ENCODE peak calls at places on chromosome 5, in four cellular contexts. One of them, this sample, is unnamed.

GRCh38 chr5:150141544-150142188 is 14.0 kb downstream of the PDGFRB start:
- DNase-seq in naive thymus-derived CD8-positive, alpha-beta T cell: no peak
- DNase-seq in iris pigment epithelial cell: peak
- DNase-seq in body of pancreas: no peak
- DNase-seq in this sample: peak

GRCh38 chr5:79301046-79301712 is 65.2 kb downstream of the JMY start:
- DNase-seq in naive thymus-derived CD8-positive, alpha-beta T cell: no peak
- DNase-seq in iris pigment epithelial cell: peak
- DNase-seq in body of pancreas: no peak
- DNase-seq in this sample: peak

GRCh38 chr5:156947933-156948332 is 15.1 kb downstream of the TIMD4 start:
- DNase-seq in body of pancreas: no peak
- DNase-seq in iris pigment epithelial cell: no peak
- DNase-seq in naive thymus-derived CD8-positive, alpha-beta T cell: no peak
- DNase-seq in this sample: no peak

GRCh38 chr5:5344606-5345005 is 77.9 kb upstream of the ICE1 start:
- DNase-seq in naive thymus-derived CD8-positive, alpha-beta T cell: no peak
- DNase-seq in body of pancreas: no peak
- DNase-seq in iris pigment epithelial cell: no peak
- DNase-seq in this sample: no peak

GRCh38 chr5:88279584-88279983 is 10.9 kb upstream of the TMEM161B start:
- DNase-seq in naive thymus-derived CD8-positive, alpha-beta T cell: no peak
- DNase-seq in iris pigment epithelial cell: peak
- DNase-seq in body of pancreas: no peak
- DNase-seq in this sample: no peak

GRCh38 chr5:144467795-144468194 is 297.1 kb downstream of the KCTD16 start:
- DNase-seq in iris pigment epithelial cell: peak
- DNase-seq in body of pancreas: peak
- DNase-seq in naive thymus-derived CD8-positive, alpha-beta T cell: no peak
- DNase-seq in this sample: peak

GRCh38 chr5:74164725-74165226 is 475.8 kb downstream of the ENC1 start:
- DNase-seq in body of pancreas: no peak
- DNase-seq in naive thymus-derived CD8-positive, alpha-beta T cell: no peak
- DNase-seq in iris pigment epithelial cell: no peak
- DNase-seq in this sample: no peak

GRCh38 chr5:180291234-180291940 is 496 bp downstream of the MAPK9 start:
- DNase-seq in naive thymus-derived CD8-positive, alpha-beta T cell: no peak
- DNase-seq in iris pigment epithelial cell: no peak
- DNase-seq in body of pancreas: peak
- DNase-seq in this sample: no peak

GRCh38 chr5:69414885-69415583 is at the start of gene MARVELD2:
- DNase-seq in naive thymus-derived CD8-positive, alpha-beta T cell: peak
- DNase-seq in body of pancreas: peak
- DNase-seq in iris pigment epithelial cell: peak
- DNase-seq in this sample: peak

GRCh38 chr5:10317825-10318682 is 10.4 kb upstream of the CMBL start:
- DNase-seq in iris pigment epithelial cell: peak
- DNase-seq in body of pancreas: no peak
- DNase-seq in naive thymus-derived CD8-positive, alpha-beta T cell: no peak
- DNase-seq in this sample: no peak

GRCh38 chr5:135996611-135997010 is 32.2 kb upstream of the TGFBI start:
- DNase-seq in naive thymus-derived CD8-positive, alpha-beta T cell: no peak
- DNase-seq in iris pigment epithelial cell: peak
- DNase-seq in body of pancreas: no peak
- DNase-seq in this sample: no peak

GRCh38 chr5:132110930-132111329 is 37.3 kb downstream of the CSF2 start:
- DNase-seq in iris pigment epithelial cell: peak
- DNase-seq in body of pancreas: no peak
- DNase-seq in naive thymus-derived CD8-positive, alpha-beta T cell: no peak
- DNase-seq in this sample: no peak

GRCh38 chr5:172477466-172477865 is 23.1 kb upstream of the SH3PXD2B start:
- DNase-seq in naive thymus-derived CD8-positive, alpha-beta T cell: no peak
- DNase-seq in iris pigment epithelial cell: no peak
- DNase-seq in body of pancreas: no peak
- DNase-seq in this sample: no peak

GRCh38 chr5:101260857-101261256 is 357.8 kb upstream of the ST8SIA4 start:
- DNase-seq in iris pigment epithelial cell: no peak
- DNase-seq in body of pancreas: no peak
- DNase-seq in naive thymus-derived CD8-positive, alpha-beta T cell: no peak
- DNase-seq in this sample: no peak

GRCh38 chr5:109692011-109692410 is 2.3 kb downstream of the MAN2A1 start:
- DNase-seq in iris pigment epithelial cell: peak
- DNase-seq in body of pancreas: no peak
- DNase-seq in naive thymus-derived CD8-positive, alpha-beta T cell: no peak
- DNase-seq in this sample: peak

GRCh38 chr5:1265026-1265425 is 29.8 kb downstream of the TERT start:
- DNase-seq in iris pigment epithelial cell: no peak
- DNase-seq in naive thymus-derived CD8-positive, alpha-beta T cell: no peak
- DNase-seq in body of pancreas: no peak
- DNase-seq in this sample: no peak

GRCh38 chr5:27341342-27341741 is 303.0 kb upstream of the CDH9 start:
- DNase-seq in iris pigment epithelial cell: no peak
- DNase-seq in naive thymus-derived CD8-positive, alpha-beta T cell: no peak
- DNase-seq in body of pancreas: no peak
- DNase-seq in this sample: no peak

GRCh38 chr5:170591055-170591454 is 87.2 kb downstream of the KCNIP1 start:
- DNase-seq in iris pigment epithelial cell: no peak
- DNase-seq in body of pancreas: no peak
- DNase-seq in naive thymus-derived CD8-positive, alpha-beta T cell: no peak
- DNase-seq in this sample: no peak

GRCh38 chr5:124806026-124806856 is 59.8 kb upstream of the ZNF608 start:
- DNase-seq in naive thymus-derived CD8-positive, alpha-beta T cell: no peak
- DNase-seq in body of pancreas: peak
- DNase-seq in iris pigment epithelial cell: peak
- DNase-seq in this sample: no peak

GRCh38 chr5:38827525-38827924 is 18.3 kb upstream of the OSMR start:
- DNase-seq in naive thymus-derived CD8-positive, alpha-beta T cell: no peak
- DNase-seq in iris pigment epithelial cell: peak
- DNase-seq in body of pancreas: no peak
- DNase-seq in this sample: no peak

GRCh38 chr5:113364466-113364865 is 70.3 kb downstream of the TSSK1B start:
- DNase-seq in iris pigment epithelial cell: no peak
- DNase-seq in body of pancreas: no peak
- DNase-seq in naive thymus-derived CD8-positive, alpha-beta T cell: no peak
- DNase-seq in this sample: no peak